ENCODE peak calls at places on chromosomes 6 and 20, in six cellular contexts. One of them, this sample, is unnamed.

GRCh38 chr6:12967686-12968085 is 251.1 kb downstream of the PHACTR1 start:
- DNase-seq in GM04503: no peak
- DNase-seq in GDM1: no peak
- DNase-seq in EH: peak
- DNase-seq in activated T-cell treated with anti-CD3 and anti-CD28 coated beads for 1 hour: no peak
- DNase-seq in prostate gland: no peak
- DNase-seq in this sample: no peak

GRCh38 chr6:38509713-38510112 is 130.0 kb downstream of the BTBD9 start:
- DNase-seq in GM04503: peak
- DNase-seq in activated T-cell treated with anti-CD3 and anti-CD28 coated beads for 1 hour: no peak
- DNase-seq in prostate gland: no peak
- DNase-seq in GDM1: no peak
- DNase-seq in EH: peak
- DNase-seq in this sample: no peak

GRCh38 chr6:168007592-168008338 is 10.3 kb downstream of the KIF25 start:
- DNase-seq in activated T-cell treated with anti-CD3 and anti-CD28 coated beads for 1 hour: no peak
- DNase-seq in prostate gland: peak
- DNase-seq in GDM1: no peak
- DNase-seq in GM04503: peak
- DNase-seq in EH: peak
- DNase-seq in this sample: no peak

GRCh38 chr6:154343473-154344308 is 12.9 kb downstream of the IPCEF1 start:
- DNase-seq in EH: peak
- DNase-seq in GDM1: no peak
- DNase-seq in activated T-cell treated with anti-CD3 and anti-CD28 coated beads for 1 hour: no peak
- DNase-seq in prostate gland: peak
- DNase-seq in GM04503: no peak
- DNase-seq in this sample: no peak

GRCh38 chr6:158369241-158369640 is 57.0 kb downstream of the TULP4 start:
- DNase-seq in EH: no peak
- DNase-seq in GM04503: no peak
- DNase-seq in GDM1: no peak
- DNase-seq in activated T-cell treated with anti-CD3 and anti-CD28 coated beads for 1 hour: no peak
- DNase-seq in prostate gland: no peak
- DNase-seq in this sample: no peak

GRCh38 chr20:25867776-25868649 is 171.4 kb upstream of the ZNF337 start:
- DNase-seq in GDM1: no peak
- DNase-seq in EH: peak
- DNase-seq in GM04503: no peak
- DNase-seq in activated T-cell treated with anti-CD3 and anti-CD28 coated beads for 1 hour: peak
- DNase-seq in prostate gland: peak
- DNase-seq in this sample: peak

GRCh38 chr6:123533862-123534261 is 102.9 kb downstream of the TRDN start:
- DNase-seq in GDM1: no peak
- DNase-seq in activated T-cell treated with anti-CD3 and anti-CD28 coated beads for 1 hour: no peak
- DNase-seq in GM04503: no peak
- DNase-seq in prostate gland: no peak
- DNase-seq in EH: no peak
- DNase-seq in this sample: no peak

GRCh38 chr6:158131926-158132325 is 36.1 kb downstream of the SERAC1 start:
- DNase-seq in EH: peak
- DNase-seq in prostate gland: no peak
- DNase-seq in activated T-cell treated with anti-CD3 and anti-CD28 coated beads for 1 hour: no peak
- DNase-seq in GM04503: no peak
- DNase-seq in GDM1: peak
- DNase-seq in this sample: no peak

GRCh38 chr6:79967178-79967577 is 19.8 kb upstream of the ELOVL4 start:
- DNase-seq in GM04503: no peak
- DNase-seq in prostate gland: no peak
- DNase-seq in EH: no peak
- DNase-seq in GDM1: no peak
- DNase-seq in activated T-cell treated with anti-CD3 and anti-CD28 coated beads for 1 hour: no peak
- DNase-seq in this sample: no peak

GRCh38 chr20:32941155-32941885 is 62.9 kb downstream of the SUN5 start:
- DNase-seq in EH: no peak
- DNase-seq in prostate gland: no peak
- DNase-seq in activated T-cell treated with anti-CD3 and anti-CD28 coated beads for 1 hour: no peak
- DNase-seq in GDM1: no peak
- DNase-seq in GM04503: no peak
- DNase-seq in this sample: no peak

GRCh38 chr20:35370751-35371150 is 41.0 kb downstream of the UQCC1 start:
- DNase-seq in activated T-cell treated with anti-CD3 and anti-CD28 coated beads for 1 hour: no peak
- DNase-seq in EH: no peak
- DNase-seq in prostate gland: no peak
- DNase-seq in GM04503: no peak
- DNase-seq in GDM1: no peak
- DNase-seq in this sample: no peak

GRCh38 chr20:39853664-39854063 is 835.4 kb downstream of the MAFB start:
- DNase-seq in EH: peak
- DNase-seq in activated T-cell treated with anti-CD3 and anti-CD28 coated beads for 1 hour: no peak
- DNase-seq in GDM1: no peak
- DNase-seq in prostate gland: no peak
- DNase-seq in GM04503: peak
- DNase-seq in this sample: no peak

GRCh38 chr6:119231394-119231793 is 118.2 kb downstream of the MAN1A1 start:
- DNase-seq in GM04503: no peak
- DNase-seq in activated T-cell treated with anti-CD3 and anti-CD28 coated beads for 1 hour: no peak
- DNase-seq in prostate gland: no peak
- DNase-seq in GDM1: no peak
- DNase-seq in EH: no peak
- DNase-seq in this sample: no peak

GRCh38 chr6:22108199-22108598 is 188.6 kb downstream of the PRL start:
- DNase-seq in EH: no peak
- DNase-seq in prostate gland: no peak
- DNase-seq in GM04503: peak
- DNase-seq in activated T-cell treated with anti-CD3 and anti-CD28 coated beads for 1 hour: no peak
- DNase-seq in GDM1: no peak
- DNase-seq in this sample: no peak

GRCh38 chr6:46437671-46438221 is 53.5 kb downstream of the RCAN2 start:
- DNase-seq in GM04503: no peak
- DNase-seq in EH: peak
- DNase-seq in activated T-cell treated with anti-CD3 and anti-CD28 coated beads for 1 hour: no peak
- DNase-seq in prostate gland: no peak
- DNase-seq in GDM1: no peak
- DNase-seq in this sample: no peak

GRCh38 chr6:36765943-36766648 is 68.5 kb downstream of the RAB44 start:
- DNase-seq in GM04503: peak
- DNase-seq in prostate gland: peak
- DNase-seq in activated T-cell treated with anti-CD3 and anti-CD28 coated beads for 1 hour: peak
- DNase-seq in GDM1: peak
- DNase-seq in EH: peak
- DNase-seq in this sample: peak

GRCh38 chr6:45439861-45440388 is 62.2 kb upstream of the SUPT3H start:
- DNase-seq in GM04503: no peak
- DNase-seq in EH: no peak
- DNase-seq in GDM1: no peak
- DNase-seq in activated T-cell treated with anti-CD3 and anti-CD28 coated beads for 1 hour: no peak
- DNase-seq in prostate gland: no peak
- DNase-seq in this sample: no peak

GRCh38 chr6:89438248-89438647 is 5.3 kb downstream of the ANKRD6 start:
- DNase-seq in prostate gland: no peak
- DNase-seq in EH: no peak
- DNase-seq in activated T-cell treated with anti-CD3 and anti-CD28 coated beads for 1 hour: no peak
- DNase-seq in GM04503: no peak
- DNase-seq in GDM1: no peak
- DNase-seq in this sample: no peak

GRCh38 chr6:40997256-40997957 is 41.6 kb downstream of the UNC5CL start:
- DNase-seq in activated T-cell treated with anti-CD3 and anti-CD28 coated beads for 1 hour: no peak
- DNase-seq in prostate gland: peak
- DNase-seq in GM04503: peak
- DNase-seq in EH: peak
- DNase-seq in GDM1: no peak
- DNase-seq in this sample: no peak

GRCh38 chr6:85015396-85015990 is 251.1 kb upstream of the TBX18 start:
- DNase-seq in EH: peak
- DNase-seq in GDM1: no peak
- DNase-seq in GM04503: no peak
- DNase-seq in activated T-cell treated with anti-CD3 and anti-CD28 coated beads for 1 hour: no peak
- DNase-seq in prostate gland: no peak
- DNase-seq in this sample: no peak

GRCh38 chr6:157059781-157060180 is 263.5 kb downstream of the TMEM242 start:
- DNase-seq in GM04503: no peak
- DNase-seq in EH: no peak
- DNase-seq in prostate gland: no peak
- DNase-seq in activated T-cell treated with anti-CD3 and anti-CD28 coated beads for 1 hour: no peak
- DNase-seq in GDM1: no peak
- DNase-seq in this sample: no peak

GRCh38 chr20:17589161-17589834 is 19.4 kb downstream of the DSTN start:
- DNase-seq in GDM1: no peak
- DNase-seq in GM04503: no peak
- DNase-seq in activated T-cell treated with anti-CD3 and anti-CD28 coated beads for 1 hour: no peak
- DNase-seq in prostate gland: no peak
- DNase-seq in EH: peak
- DNase-seq in this sample: no peak

GRCh38 chr20:2631228-2631627 is 21.2 kb upstream of the NOP56 start:
- DNase-seq in EH: peak
- DNase-seq in GDM1: no peak
- DNase-seq in activated T-cell treated with anti-CD3 and anti-CD28 coated beads for 1 hour: no peak
- DNase-seq in prostate gland: no peak
- DNase-seq in GM04503: no peak
- DNase-seq in this sample: no peak

GRCh38 chr20:17616480-17617211 is 46.8 kb downstream of the DSTN start:
- DNase-seq in prostate gland: no peak
- DNase-seq in activated T-cell treated with anti-CD3 and anti-CD28 coated beads for 1 hour: no peak
- DNase-seq in GM04503: no peak
- DNase-seq in EH: no peak
- DNase-seq in GDM1: no peak
- DNase-seq in this sample: no peak

GRCh38 chr20:62064788-62065668 is 653 bp downstream of the TAF4 start:
- DNase-seq in activated T-cell treated with anti-CD3 and anti-CD28 coated beads for 1 hour: no peak
- DNase-seq in GDM1: no peak
- DNase-seq in prostate gland: no peak
- DNase-seq in GM04503: no peak
- DNase-seq in EH: no peak
- DNase-seq in this sample: no peak

GRCh38 chr6:84926756-84927155 is 162.4 kb upstream of the TBX18 start:
- DNase-seq in GDM1: no peak
- DNase-seq in EH: no peak
- DNase-seq in prostate gland: no peak
- DNase-seq in GM04503: no peak
- DNase-seq in activated T-cell treated with anti-CD3 and anti-CD28 coated beads for 1 hour: no peak
- DNase-seq in this sample: no peak

GRCh38 chr6:151148111-151148510 is 91.7 kb upstream of the AKAP12 start:
- DNase-seq in EH: peak
- DNase-seq in GM04503: no peak
- DNase-seq in activated T-cell treated with anti-CD3 and anti-CD28 coated beads for 1 hour: no peak
- DNase-seq in prostate gland: no peak
- DNase-seq in GDM1: no peak
- DNase-seq in this sample: no peak

GRCh38 chr6:138387577-138388368 is 10.1 kb downstream of the SMIM28 start:
- DNase-seq in activated T-cell treated with anti-CD3 and anti-CD28 coated beads for 1 hour: no peak
- DNase-seq in prostate gland: peak
- DNase-seq in GM04503: no peak
- DNase-seq in GDM1: no peak
- DNase-seq in EH: no peak
- DNase-seq in this sample: no peak

GRCh38 chr20:63890616-63891015 is 4.3 kb upstream of the DNAJC5 start:
- DNase-seq in prostate gland: no peak
- DNase-seq in activated T-cell treated with anti-CD3 and anti-CD28 coated beads for 1 hour: no peak
- DNase-seq in GDM1: no peak
- DNase-seq in GM04503: no peak
- DNase-seq in EH: no peak
- DNase-seq in this sample: no peak

GRCh38 chr20:23126281-23127061 is 40.3 kb upstream of the CD93 start:
- DNase-seq in activated T-cell treated with anti-CD3 and anti-CD28 coated beads for 1 hour: no peak
- DNase-seq in GM04503: no peak
- DNase-seq in prostate gland: no peak
- DNase-seq in EH: no peak
- DNase-seq in GDM1: peak
- DNase-seq in this sample: no peak

GRCh38 chr20:46407671-46407996 is 1.2 kb upstream of the ELMO2 start:
- DNase-seq in GM04503: no peak
- DNase-seq in EH: no peak
- DNase-seq in activated T-cell treated with anti-CD3 and anti-CD28 coated beads for 1 hour: no peak
- DNase-seq in prostate gland: no peak
- DNase-seq in GDM1: no peak
- DNase-seq in this sample: no peak

GRCh38 chr6:125123468-125124249 is 29.9 kb upstream of the TPD52L1 start:
- DNase-seq in prostate gland: no peak
- DNase-seq in EH: no peak
- DNase-seq in GDM1: no peak
- DNase-seq in GM04503: no peak
- DNase-seq in activated T-cell treated with anti-CD3 and anti-CD28 coated beads for 1 hour: no peak
- DNase-seq in this sample: no peak

GRCh38 chr6:158290659-158291058 is 21.6 kb upstream of the TULP4 start:
- DNase-seq in GDM1: no peak
- DNase-seq in activated T-cell treated with anti-CD3 and anti-CD28 coated beads for 1 hour: peak
- DNase-seq in GM04503: no peak
- DNase-seq in prostate gland: no peak
- DNase-seq in EH: no peak
- DNase-seq in this sample: peak

GRCh38 chr6:37047933-37048850 is 42.7 kb downstream of the FGD2 start:
- DNase-seq in GM04503: no peak
- DNase-seq in GDM1: no peak
- DNase-seq in activated T-cell treated with anti-CD3 and anti-CD28 coated beads for 1 hour: no peak
- DNase-seq in prostate gland: no peak
- DNase-seq in EH: no peak
- DNase-seq in this sample: no peak

GRCh38 chr6:16759646-16760535 is 1.4 kb downstream of the ATXN1 start:
- DNase-seq in prostate gland: peak
- DNase-seq in GM04503: no peak
- DNase-seq in EH: peak
- DNase-seq in activated T-cell treated with anti-CD3 and anti-CD28 coated beads for 1 hour: peak
- DNase-seq in GDM1: peak
- DNase-seq in this sample: peak

This sample was measured in T-helper 9 cell.